ENCODE peak calls at places on chromosomes 11 and 22, in nine cellular contexts. P is stromal cell of bone marrow; V is nucleus accumbens; M is transverse colon; S is stimulated activated effector memory CD8-positive, alpha-beta T cell treated with anti-CD3 and anti-CD28 coated beads, Interleukin-12 subunit alpha, Interleukin-12 subunit beta, amount 100 ng/mL, for 72 hours; N is NCI-H1105; Q is stimulated activated CD4-positive, alpha-beta T cell treated with anti-CD3 and anti-CD28 coated beads, Interleukin-1b, Interleukin-23, amount 100 ng/mL, for 4 hours; W is amygdala; L is non-pigmented ciliary epithelial cell. O is an unnamed sample.

GRCh38 chr11:46285173-46285572 is 7.7 kb downstream of the CREB3L1 start:
- DNase-seq in P (no peak), V (no peak), M (no peak), S (no peak), N (no peak), Q (no peak), W (no peak), L (no peak), O (no peak)

GRCh38 chr22:31055322-31056159 is 25.6 kb upstream of the SMTN start:
- DNase-seq in P (peak; percentile 93), V (peak; percentile 13), M (peak; percentile 82), S (no peak), N (no peak), Q (no peak), W (peak; percentile 31), L (peak; percentile 93), O (peak; percentile 29)

GRCh38 chr11:3166268-3167142 is 1.4 kb upstream of the OSBPL5 start:
- DNase-seq in P (no peak), V (no peak), M (peak; percentile 36), S (no peak), N (peak; percentile 41), Q (no peak), W (no peak), L (no peak), O (peak; percentile 52)

GRCh38 chr11:6476571-6476970 is 2.8 kb upstream of the TRIM3 start:
- DNase-seq in P (no peak), V (no peak), M (no peak), S (no peak), N (no peak), Q (no peak), W (no peak), L (no peak), O (no peak)

GRCh38 chr22:20509344-20510047 is 2.1 kb downstream of the MED15 start:
- DNase-seq in P (peak; percentile 91), V (peak; percentile 25), M (peak; percentile 79), S (no peak), N (no peak), Q (peak; percentile 31), W (no peak), L (peak; percentile 83), O (peak; percentile 93)

GRCh38 chr22:18093661-18094060 is 15.9 kb downstream of the PEX26 start:
- DNase-seq in P (no peak), V (no peak), M (no peak), S (no peak), N (no peak), Q (no peak), W (no peak), L (no peak), O (no peak)

GRCh38 chr11:83583953-83584352 is 297.8 kb upstream of the CCDC90B start:
- DNase-seq in P (peak; percentile 67), V (no peak), M (no peak), S (no peak), N (no peak), Q (no peak), W (no peak), L (peak; percentile 67), O (no peak)

GRCh38 chr11:2122222-2122906 is 16.8 kb downstream of the IGF2 start:
- DNase-seq in P (peak; percentile 45), V (no peak), M (no peak), S (no peak), N (no peak), Q (no peak), W (no peak), L (no peak), O (no peak)

GRCh38 chr22:48495751-48496080 is 1332.0 kb downstream of the BRD1 start:
- DNase-seq in P (no peak), V (no peak), M (no peak), S (no peak), N (no peak), Q (no peak), W (no peak), L (no peak), O (no peak)

GRCh38 chr11:64546176-64546575 is 44.8 kb upstream of the SLC22A12 start:
- DNase-seq in P (no peak), V (no peak), M (no peak), S (no peak), N (no peak), Q (no peak), W (no peak), L (no peak), O (no peak)

GRCh38 chr11:1772270-1773130 is 8.8 kb upstream of the CTSD start:
- DNase-seq in P (peak; percentile 85), V (peak; percentile 47), M (peak; percentile 68), S (peak; percentile 81), N (no peak), Q (peak; percentile 41), W (no peak), L (peak; percentile 71), O (peak; percentile 81)

GRCh38 chr11:127193916-127194315 is 193.3 kb upstream of the KIRREL3 start:
- DNase-seq in P (no peak), V (no peak), M (no peak), S (no peak), N (no peak), Q (no peak), W (no peak), L (no peak), O (no peak)

GRCh38 chr11:33868646-33869461 is 23.0 kb downstream of the LMO2 start:
- DNase-seq in P (no peak), V (no peak), M (no peak), S (no peak), N (no peak), Q (no peak), W (no peak), L (no peak), O (no peak)

GRCh38 chr11:67303132-67303988 is at the start of gene SSH3:
- DNase-seq in P (peak; percentile 24), V (peak; percentile 62), M (peak; percentile 90), S (peak; percentile 82), N (peak; percentile 65), Q (peak; percentile 51), W (no peak), L (no peak), O (peak; percentile 94)

O was measured in small intestine.